ENCODE peak calls at places on chromosomes 13 and 19, in four cellular contexts. G is adrenal gland, U is osteocyte, Q is uterus. W is an unnamed sample.

GRCh38 chr19:1125601-1126533 is 22.1 kb downstream of the GPX4 start:
- DNase-seq in U (no peak), G (peak; percentile 80), Q (no peak), W (no peak)

GRCh38 chr13:24135674-24136300 is 24.7 kb upstream of the SPATA13 start:
- DNase-seq in G (no peak), U (no peak), Q (no peak), W (no peak)

GRCh38 chr19:48961673-48962028 is 3.5 kb upstream of the FTL start:
- DNase-seq in U (no peak), Q (no peak), G (no peak), W (no peak)

GRCh38 chr19:33054623-33055022 is 10.1 kb downstream of the RHPN2 start:
- DNase-seq in Q (no peak), G (no peak), U (no peak), W (no peak)

GRCh38 chr19:48670699-48671455 is 1.9 kb downstream of the NTN5 start:
- DNase-seq in U (no peak), G (no peak), Q (no peak), W (no peak)

GRCh38 chr13:43878897-43879322 is 630 bp downstream of the CCDC122 start:
- DNase-seq in G (peak; percentile 82), U (peak; percentile 88), Q (peak; percentile 65), W (no peak)

GRCh38 chr19:39264306-39265290 is 3.6 kb upstream of the IFNL2 start:
- DNase-seq in Q (no peak), G (no peak), U (no peak), W (no peak)

GRCh38 chr19:33186835-33187540 is 7.1 kb upstream of the LRP3 start:
- DNase-seq in Q (no peak), G (peak; percentile 7), U (no peak), W (no peak)

GRCh38 chr13:102405499-102406079 is 3.7 kb upstream of the FGF14 start:
- DNase-seq in Q (no peak), G (no peak), U (no peak), W (no peak)

GRCh38 chr19:33207040-33207620 is 13.0 kb downstream of the LRP3 start:
- DNase-seq in G (no peak), U (no peak), Q (no peak), W (no peak)

GRCh38 chr19:1084024-1084868 is 10.9 kb downstream of the POLR2E start:
- DNase-seq in U (no peak), Q (no peak), G (no peak), W (no peak)

GRCh38 chr13:75704942-75705320 is 68.8 kb downstream of the LMO7 start:
- DNase-seq in G (no peak), Q (no peak), U (no peak), W (no peak)

GRCh38 chr13:50244913-50245574 is 229.8 kb downstream of the KCNRG start:
- DNase-seq in G (peak; percentile 44), Q (no peak), U (no peak), W (no peak)

GRCh38 chr13:59303433-59303832 is 860.3 kb downstream of the DIAPH3 start:
- DNase-seq in U (no peak), Q (no peak), G (no peak), W (no peak)

GRCh38 chr19:10580979-10581631 is 6.0 kb downstream of the AP1M2 start:
- DNase-seq in Q (peak; percentile 89), G (peak; percentile 88), U (peak; percentile 93), W (peak; percentile 89)

GRCh38 chr19:46495789-46496099 is at the start of gene PNMA8B:
- DNase-seq in Q (peak; percentile 67), G (peak; percentile 95), U (peak; percentile 89), W (peak; percentile 91)

DNA sequence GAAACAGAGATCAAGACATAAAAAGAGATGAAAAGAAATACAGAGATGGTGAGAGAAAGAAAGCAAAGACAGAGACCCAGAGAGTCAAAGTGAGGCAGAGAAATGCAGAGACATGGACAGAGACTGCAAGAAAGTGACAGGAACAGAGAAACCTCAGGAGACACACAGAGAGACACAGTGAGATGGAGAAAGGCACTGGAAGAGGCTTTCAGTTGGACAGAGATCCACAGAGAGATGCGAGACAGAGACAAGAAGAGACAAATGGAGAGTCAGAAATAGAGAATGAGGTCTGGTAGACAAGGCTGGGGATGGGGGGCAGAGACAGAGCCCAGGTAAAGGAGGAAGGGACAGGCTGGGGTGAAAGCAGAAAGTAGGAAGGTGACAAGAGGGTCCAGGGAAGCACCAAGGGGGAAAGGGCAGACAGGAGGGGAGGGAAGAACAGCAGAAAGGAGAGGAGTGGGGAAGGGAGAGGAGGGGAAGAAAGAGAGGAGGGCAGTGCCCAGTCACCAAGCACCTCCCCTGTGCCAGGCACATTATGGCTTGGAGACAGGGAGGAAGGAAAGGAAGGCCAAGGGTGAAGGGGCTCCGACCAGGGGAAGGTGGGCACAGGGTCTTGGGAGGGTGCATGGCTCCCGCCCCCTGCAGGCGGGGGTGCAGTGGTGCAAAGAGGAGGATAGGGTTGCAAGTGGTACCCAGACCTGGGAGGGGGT is 38.5 kb downstream of the DEDD2 start:
- DNase-seq in U (no peak), G (no peak), Q (no peak), W (no peak)
- TF ChIP-seq CTCF in U (peak; percentile 32), G (no peak), Q (no peak), W (peak; percentile 62)

GRCh38 chr19:50537769-50538230 is 24.1 kb upstream of the ASPDH start:
- DNase-seq in U (peak; percentile 90), G (peak; percentile 63), Q (no peak), W (peak; percentile 88)

GRCh38 chr19:50535672-50536071 is 22.0 kb upstream of the ASPDH start:
- DNase-seq in Q (no peak), U (no peak), G (no peak), W (no peak)

GRCh38 chr19:50534478-50534877 is 20.8 kb upstream of the ASPDH start:
- DNase-seq in U (no peak), Q (no peak), G (no peak), W (no peak)

GRCh38 chr19:50537306-50537685 is 23.6 kb upstream of the ASPDH start:
- DNase-seq in Q (no peak), G (no peak), U (no peak), W (no peak)

GRCh38 chr19:50536662-50537305 is 23.1 kb upstream of the ASPDH start:
- DNase-seq in G (no peak), Q (no peak), U (no peak), W (no peak)
- TF ChIP-seq CTCF in G (no peak), Q (no peak), U (no peak), W (no peak)

GRCh38 chr13:26706381-26706780 is 54.2 kb downstream of the GPR12 start:
- DNase-seq in G (no peak), Q (no peak), U (peak; percentile 44), W (no peak)

GRCh38 chr13:26710166-26710565 is 50.4 kb downstream of the GPR12 start:
- DNase-seq in G (no peak), U (peak; percentile 77), Q (no peak), W (peak; percentile 51)

GRCh38 chr13:26709461-26709860 is 51.1 kb downstream of the GPR12 start:
- DNase-seq in G (no peak), Q (no peak), U (no peak), W (peak; percentile 7)

GRCh38 chr13:26707122-26708006 is 53.2 kb downstream of the GPR12 start:
- DNase-seq in U (no peak), Q (no peak), G (peak; percentile 41), W (no peak)

DNA sequence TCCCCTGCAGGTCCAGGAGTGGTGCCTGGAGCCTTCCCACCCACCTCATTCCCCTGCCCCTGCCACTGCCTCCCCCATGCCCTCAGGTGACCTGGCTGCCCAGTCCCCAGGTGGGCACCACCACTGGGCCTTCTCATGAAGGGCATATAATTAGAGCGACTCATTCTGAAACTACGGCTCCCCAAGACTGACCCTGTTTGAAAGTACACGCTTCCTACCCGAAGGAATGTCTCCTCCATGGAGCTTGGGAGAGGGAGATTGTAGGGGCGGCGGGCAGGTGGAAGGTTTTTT is 52.6 kb downstream of the GPR12 start:
- DNase-seq in Q (no peak), G (no peak), U (no peak), W (no peak)
- TF ChIP-seq CTCF in Q (no peak), G (no peak), U (no peak), W (peak; percentile 3)

GRCh38 chr13:93525087-93525486 is 298.5 kb downstream of the GPC6 start:
- DNase-seq in Q (no peak), G (no peak), U (no peak), W (no peak)

GRCh38 chr13:93517658-93518057 is 291.1 kb downstream of the GPC6 start:
- DNase-seq in G (no peak), U (no peak), Q (no peak), W (no peak)

GRCh38 chr13:93522486-93522885 is 295.9 kb downstream of the GPC6 start:
- DNase-seq in G (no peak), U (no peak), Q (no peak), W (no peak)

DNA sequence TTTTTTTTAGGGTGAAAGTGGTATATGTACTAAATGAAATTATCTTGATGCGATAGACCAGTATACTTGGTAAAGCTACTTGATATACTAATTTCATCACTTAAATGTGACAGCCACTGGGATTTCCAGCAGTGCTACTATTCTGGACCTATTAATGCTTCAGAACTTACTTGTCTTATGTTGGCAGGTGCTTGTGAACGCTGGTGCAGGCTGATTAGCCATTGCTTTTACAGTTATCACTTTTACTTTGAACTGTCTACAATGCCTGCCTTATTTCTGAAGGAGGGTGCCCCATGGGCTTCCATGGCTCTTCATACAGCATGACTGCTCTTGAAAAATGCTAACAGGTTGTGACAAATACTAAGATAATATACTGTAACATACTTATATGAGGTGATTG is 294.7 kb downstream of the GPC6 start:
- DNase-seq in U (no peak), G (no peak), Q (no peak), W (no peak)
- TF ChIP-seq CTCF in U (no peak), G (no peak), Q (no peak), W (no peak)

DNA sequence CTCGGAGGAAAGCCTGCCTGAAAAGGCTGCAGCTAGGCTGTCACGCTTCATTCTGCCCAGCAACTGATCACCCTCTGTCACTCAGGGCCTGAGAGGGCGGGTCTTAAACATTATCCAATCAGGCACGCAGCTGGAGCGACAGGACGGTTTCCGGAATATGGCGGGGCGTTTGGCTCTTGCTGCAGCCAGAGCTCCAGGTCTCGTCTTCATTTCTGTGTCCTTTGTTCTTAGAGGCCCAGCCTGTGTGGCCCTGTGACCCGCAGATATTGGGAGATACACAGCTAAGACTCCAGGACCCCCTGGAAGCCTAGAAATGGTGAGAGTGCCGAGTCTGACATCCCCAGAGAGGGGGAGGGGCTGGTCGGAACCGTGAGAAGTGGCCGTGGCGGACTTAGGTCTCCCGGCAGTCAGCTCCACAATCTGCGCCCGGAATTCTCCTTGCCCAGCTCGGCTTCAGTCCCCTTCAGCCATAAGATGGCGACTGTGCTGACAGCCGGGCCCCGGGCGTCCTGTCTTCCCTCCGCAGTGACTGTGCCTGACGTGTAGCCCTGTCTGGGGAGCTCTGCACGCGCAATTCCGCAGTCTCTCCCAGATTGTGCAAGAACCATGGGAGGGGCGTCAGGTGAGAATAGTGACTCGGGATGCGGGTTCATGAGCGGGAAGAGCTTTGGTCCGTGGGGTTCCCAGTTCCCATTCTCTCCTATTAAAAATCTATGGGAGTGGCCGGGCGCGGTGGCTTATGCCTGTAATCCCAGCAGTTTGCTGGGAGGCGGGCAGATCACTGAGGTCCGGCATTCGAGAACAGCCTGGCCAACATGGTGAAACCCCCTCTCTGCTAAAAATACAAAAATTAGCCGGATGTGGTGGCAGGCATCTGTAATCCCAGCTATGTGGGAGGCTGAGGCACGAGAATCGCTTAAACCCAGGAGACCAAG is at the start of gene ZNF429:
- DNase-seq in U (peak; percentile 95), G (peak; percentile 96), Q (peak; percentile 91), W (peak; percentile 91)
- TF ChIP-seq CTCF in U (peak; percentile 14), G (no peak), Q (no peak), W (no peak)